ENCODE peak calls at places on chromosome 19, in four cellular contexts. U, E, H and Y are unnamed samples.

GRCh38 chr19:18896421-18896841 is 473 bp upstream of the CERS1 start:
- DNase-seq in H (no peak), U (no peak), E (no peak), Y (no peak)

GRCh38 chr19:41997121-41997850 is 3.3 kb upstream of the ATP1A3 start:
- DNase-seq in H (peak), E (peak), U (peak), Y (no peak)

GRCh38 chr19:55442372-55443044 is 592 bp downstream of the SHISA7 start:
- DNase-seq in U (no peak), E (no peak), H (no peak), Y (no peak)

GRCh38 chr19:41535029-41535622 is 40.8 kb upstream of the CEACAM21 start:
- DNase-seq in U (no peak), E (no peak), H (no peak), Y (no peak)

GRCh38 chr19:3365447-3366103 is 808 bp upstream of the NFIC start:
- DNase-seq in U (no peak), H (no peak), E (no peak), Y (no peak)

GRCh38 chr19:55527197-55528029 is 9.5 kb downstream of the SBK2 start:
- DNase-seq in H (no peak), E (no peak), U (no peak), Y (no peak)

GRCh38 chr19:55674459-55674840 is 576 bp upstream of the EPN1 start:
- DNase-seq in U (no peak), E (no peak), H (no peak), Y (no peak)

GRCh38 chr19:2081873-2082810 is 14.0 kb downstream of the MOB3A start:
- DNase-seq in E (peak), U (no peak), H (peak), Y (no peak)

GRCh38 chr19:14409157-14410053 is 9.7 kb downstream of the DDX39A start:
- DNase-seq in U (no peak), E (no peak), H (peak), Y (peak)

GRCh38 chr19:45499196-45500180 is 1.2 kb downstream of the PPM1N start:
- DNase-seq in E (peak), U (peak), H (peak), Y (peak)

GRCh38 chr19:14661372-14661924 is 13.2 kb downstream of the ADGRE3 start:
- DNase-seq in U (no peak), E (no peak), H (no peak), Y (no peak)

GRCh38 chr19:42928896-42929295 is 8.1 kb downstream of the PSG7 start:
- DNase-seq in H (no peak), E (no peak), U (no peak), Y (no peak)

GRCh38 chr19:18488403-18488723 is 33.5 kb downstream of the ELL start:
- DNase-seq in H (no peak), U (no peak), E (no peak), Y (no peak)

GRCh38 chr19:56720281-56720680 is 48.7 kb upstream of the ZNF835 start:
- DNase-seq in U (no peak), E (no peak), H (no peak), Y (no peak)

GRCh38 chr19:31340059-31341025 is 8.9 kb downstream of the TSHZ3 start:
- DNase-seq in H (no peak), U (no peak), E (no peak), Y (peak)

GRCh38 chr19:43674630-43674982 is 4.6 kb upstream of the PLAUR start:
- DNase-seq in E (no peak), H (no peak), U (no peak), Y (no peak)

GRCh38 chr19:44813331-44814131 is 4.6 kb downstream of the BCAM start:
- DNase-seq in H (no peak), U (no peak), E (no peak), Y (no peak)

GRCh38 chr19:2273356-2274184 is 8.4 kb downstream of the PEAK3 start:
- DNase-seq in E (peak), H (peak), U (peak), Y (peak)

GRCh38 chr19:29519146-29519545 is 6.6 kb upstream of the VSTM2B start:
- DNase-seq in H (no peak), U (no peak), E (no peak), Y (no peak)

GRCh38 chr19:47641891-47642485 is 33.1 kb downstream of the BICRA start:
- DNase-seq in H (no peak), U (no peak), E (no peak), Y (no peak)

GRCh38 chr19:42140125-42140754 is 8.0 kb upstream of the POU2F2 start:
- DNase-seq in H (no peak), E (no peak), U (no peak), Y (no peak)

GRCh38 chr19:32063601-32064000 is 281.8 kb upstream of the ZNF507 start:
- DNase-seq in H (no peak), U (no peak), E (no peak), Y (no peak)

GRCh38 chr19:6736917-6737283 is 480 bp downstream of the GPR108 start:
- DNase-seq in E (no peak), H (no peak), U (no peak), Y (no peak)

GRCh38 chr19:43596842-43597461 is 557 bp downstream of the ZNF576 start:
- DNase-seq in E (no peak), U (no peak), H (no peak), Y (no peak)

GRCh38 chr19:56360841-56361240 is 32.5 kb downstream of the ZNF582 start:
- DNase-seq in U (no peak), H (no peak), E (no peak), Y (no peak)